ENCODE peak calls at places on chromosomes 12 and 14, in nine cellular contexts. C is non-pigmented ciliary epithelial cell; T is central memory CD4-positive, alpha-beta T cell; A is thyroid gland; H is stomach; L is lung; R is substantia nigra; M is fibroblast of lung; P is left colon. E is an unnamed sample.
A peak's percentile ranks its signal among the peaks of the same experiment; 100 is the strongest.

GRCh38 chr14:95340201-95340697 is 20.5 kb upstream of the CLMN start:
- DNase-seq in C (no peak), A (peak; percentile 42), T (no peak), P (peak; percentile 96), H (peak; percentile 93), R (no peak), M (no peak), L (peak; percentile 41), E (no peak)

GRCh38 chr14:104749111-104749649 is 3.8 kb upstream of the SIVA1 start:
- DNase-seq in L (no peak), H (no peak), C (no peak), R (peak; percentile 41), P (peak; percentile 77), A (no peak), M (peak; percentile 36), T (no peak), E (no peak)

GRCh38 chr12:46888568-46888967 is 62.8 kb upstream of the SLC38A4 start:
- DNase-seq in H (no peak), C (no peak), T (no peak), A (no peak), L (no peak), P (no peak), M (no peak), R (no peak), E (no peak)

GRCh38 chr12:41795066-41795465 is 349.6 kb downstream of the GXYLT1 start:
- DNase-seq in H (no peak), T (no peak), M (peak; percentile 62), C (no peak), P (no peak), L (no peak), R (no peak), A (no peak), E (no peak)

GRCh38 chr12:4118017-4118510 is 155.5 kb upstream of the CCND2 start:
- DNase-seq in C (peak; percentile 18), M (peak; percentile 78), R (peak; percentile 6), L (peak; percentile 30), H (no peak), A (peak; percentile 63), P (peak; percentile 87), T (peak; percentile 41), E (peak; percentile 19)

GRCh38 chr14:30214456-30215090 is 286.9 kb upstream of the PRKD1 start:
- DNase-seq in A (no peak), P (no peak), M (peak; percentile 89), L (no peak), T (no peak), H (no peak), R (peak; percentile 3), C (no peak), E (no peak)

GRCh38 chr12:107429006-107429698 is 256.4 kb upstream of the PWP1 start:
- DNase-seq in A (peak; percentile 89), P (peak; percentile 28), L (peak; percentile 38), C (no peak), R (no peak), H (peak; percentile 31), M (no peak), T (no peak), E (no peak)

GRCh38 chr12:48489012-48489411 is 6.7 kb downstream of the C12orf54 start:
- DNase-seq in M (no peak), L (no peak), C (peak; percentile 22), R (no peak), T (no peak), A (no peak), H (no peak), P (no peak), E (no peak)

GRCh38 chr12:11497995-11498394 is 102.6 kb upstream of the PRB2 start:
- DNase-seq in P (no peak), A (no peak), C (no peak), M (no peak), H (no peak), T (no peak), R (no peak), L (no peak), E (no peak)

GRCh38 chr12:17333287-17333686 is 727.3 kb upstream of the LMO3 start:
- DNase-seq in M (no peak), P (no peak), A (no peak), C (no peak), T (no peak), H (no peak), L (no peak), R (no peak), E (no peak)

GRCh38 chr12:113231275-113232231 is 10.3 kb downstream of the TPCN1 start:
- DNase-seq in T (no peak), R (peak; percentile 9), H (peak; percentile 15), P (no peak), C (peak; percentile 81), A (peak; percentile 4), M (peak; percentile 49), L (no peak), E (no peak)

GRCh38 chr12:82708507-82708906 is 21.8 kb downstream of the TMTC2 start:
- DNase-seq in P (peak; percentile 60), A (peak; percentile 20), T (no peak), L (no peak), R (peak; percentile 53), M (peak; percentile 5), C (no peak), H (no peak), E (no peak)